ENCODE peak calls at places on chromosomes 12 and 14, in four cellular contexts. N is GM12878, E is HCT116, Z is K562. H is an unnamed sample.

GRCh38 chr14:65237956-65238355 is 135.6 kb upstream of the MAX start:
- DNase-seq in N (no peak), Z (peak), E (no peak), H (no peak)

GRCh38 chr12:3042394-3042793 is 34.8 kb upstream of the TSPAN9 start:
- DNase-seq in E (no peak), Z (no peak), N (no peak), H (no peak)

GRCh38 chr14:100317897-100318808 is 5.0 kb upstream of the SLC25A47 start:
- DNase-seq in Z (peak), N (no peak), E (peak), H (peak)

GRCh38 chr14:61466249-61466904 is 145.0 kb downstream of the PRKCH start:
- DNase-seq in N (no peak), E (no peak), Z (no peak), H (peak)

GRCh38 chr12:111775205-111776193 is 8.8 kb downstream of the ALDH2 start:
- DNase-seq in E (no peak), N (peak), Z (peak), H (no peak)

GRCh38 chr12:884746-885414 is 64.6 kb downstream of the RAD52 start:
- DNase-seq in Z (no peak), N (no peak), E (no peak), H (no peak)

GRCh38 chr14:21168055-21168454 is 12.2 kb upstream of the OR5AU1 start:
- DNase-seq in N (no peak), E (no peak), Z (no peak), H (no peak)

GRCh38 chr12:102314821-102315220 is 117.2 kb upstream of the PMCH start:
- DNase-seq in E (no peak), Z (no peak), N (no peak), H (no peak)

GRCh38 chr14:95547626-95548327 is 12.9 kb downstream of the GLRX5 start:
- DNase-seq in N (no peak), Z (no peak), E (no peak), H (peak)

GRCh38 chr12:86421333-86421732 is 165.1 kb upstream of the MGAT4C start:
- DNase-seq in E (no peak), N (no peak), Z (no peak), H (no peak)

GRCh38 chr14:68468437-68469207 is 324.2 kb downstream of the ZFP36L1 start:
- DNase-seq in N (no peak), Z (no peak), E (no peak), H (no peak)

GRCh38 chr14:91010153-91010533 is 50.3 kb downstream of the RPS6KA5 start:
- DNase-seq in N (no peak), E (no peak), Z (no peak), H (no peak)

GRCh38 chr12:116299548-116300150 is 22.2 kb upstream of the MED13L start:
- DNase-seq in E (no peak), N (no peak), Z (no peak), H (no peak)

GRCh38 chr14:77554207-77554606 is 55.6 kb upstream of the ISM2 start:
- DNase-seq in E (no peak), Z (no peak), N (peak), H (no peak)

GRCh38 chr12:57887631-57888406 is 41.3 kb upstream of the CTDSP2 start:
- DNase-seq in E (no peak), N (no peak), Z (no peak), H (no peak)

GRCh38 chr12:58412466-58412865 is 471.1 kb downstream of the ATP23 start:
- DNase-seq in Z (no peak), N (no peak), E (no peak), H (no peak)

GRCh38 chr12:71158361-71158882 is 623 bp upstream of the TSPAN8 start:
- DNase-seq in N (no peak), E (no peak), Z (no peak), H (no peak)

GRCh38 chr12:131028587-131029338 is 75.1 kb downstream of the ADGRD1 start:
- DNase-seq in N (no peak), E (no peak), Z (no peak), H (no peak)

GRCh38 chr12:50845021-50845647 is 2.4 kb downstream of the TMPRSS12 start:
- DNase-seq in N (no peak), E (no peak), Z (no peak), H (no peak)

GRCh38 chr14:90383731-90384542 is 12.9 kb upstream of the CALM1 start:
- DNase-seq in E (no peak), N (no peak), Z (peak), H (peak)

GRCh38 chr14:73786942-73787759 is 64.5 kb upstream of the PTGR2 start:
- DNase-seq in Z (peak), E (no peak), N (no peak), H (no peak)

GRCh38 chr14:30264161-30264560 is 294.8 kb upstream of the G2E3 start:
- DNase-seq in E (no peak), N (no peak), Z (no peak), H (no peak)

GRCh38 chr14:71114580-71114979 is 207.3 kb downstream of the PCNX1 start:
- DNase-seq in E (no peak), Z (no peak), N (no peak), H (no peak)

GRCh38 chr14:77022219-77022852 is 6.2 kb downstream of the IRF2BPL start:
- DNase-seq in N (no peak), E (no peak), Z (no peak), H (no peak)

GRCh38 chr12:58413794-58414193 is 472.4 kb downstream of the ATP23 start:
- DNase-seq in E (no peak), N (no peak), Z (no peak), H (no peak)

GRCh38 chr12:66087365-66087943 is 43.1 kb downstream of the LLPH start:
- DNase-seq in Z (peak), E (peak), N (no peak), H (peak)

GRCh38 chr14:43754838-43755237 is 752.2 kb downstream of the FSCB start:
- DNase-seq in N (no peak), E (no peak), Z (no peak), H (peak)

GRCh38 chr14:81400852-81401251 is 728 bp upstream of the STON2 start:
- DNase-seq in Z (no peak), E (peak), N (no peak), H (no peak)

GRCh38 chr14:23492618-23493272 is 23.2 kb downstream of the NGDN start:
- DNase-seq in N (no peak), Z (no peak), E (no peak), H (no peak)
- TF ChIP-seq EGR1 in N (no peak), Z (no peak), E (no peak), H (no peak)

DNA sequence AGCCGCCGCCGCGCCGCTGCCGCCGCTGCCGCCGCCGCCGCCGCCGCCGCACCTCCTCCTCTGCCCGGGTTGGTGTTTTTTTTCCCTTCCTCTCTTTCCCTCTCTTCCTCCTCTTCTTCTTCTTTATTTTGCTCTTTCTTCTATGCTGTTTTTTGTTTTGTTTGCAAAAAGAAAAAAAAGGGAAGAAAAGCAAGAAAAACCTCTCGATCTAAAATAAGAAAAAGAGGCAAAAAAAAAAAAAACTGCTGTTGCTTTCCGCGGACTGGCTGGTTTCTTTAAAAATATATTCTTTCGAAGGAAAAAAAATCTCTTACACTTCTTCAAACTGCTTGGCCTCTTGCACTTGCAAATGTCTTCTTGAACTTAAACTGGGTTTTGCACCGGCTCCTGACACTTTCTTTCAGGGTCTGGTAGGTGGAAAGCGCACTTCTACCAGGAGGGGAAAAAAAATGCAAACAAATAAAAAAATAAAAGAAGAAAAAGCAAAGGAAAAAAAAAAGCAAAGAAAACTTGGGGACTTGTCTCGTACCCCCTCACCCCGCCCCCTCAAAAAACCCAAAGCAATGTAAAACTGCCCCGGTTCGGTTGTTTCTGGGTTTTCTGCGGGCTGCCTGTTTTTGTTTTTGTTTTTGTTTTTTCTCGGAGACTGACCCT is 582 bp downstream of the BCL11B start:
- DNase-seq in Z (no peak), E (no peak), N (no peak), H (no peak)
- TF ChIP-seq EGR1 in Z (no peak), E (no peak), N (no peak), H (no peak)

DNA sequence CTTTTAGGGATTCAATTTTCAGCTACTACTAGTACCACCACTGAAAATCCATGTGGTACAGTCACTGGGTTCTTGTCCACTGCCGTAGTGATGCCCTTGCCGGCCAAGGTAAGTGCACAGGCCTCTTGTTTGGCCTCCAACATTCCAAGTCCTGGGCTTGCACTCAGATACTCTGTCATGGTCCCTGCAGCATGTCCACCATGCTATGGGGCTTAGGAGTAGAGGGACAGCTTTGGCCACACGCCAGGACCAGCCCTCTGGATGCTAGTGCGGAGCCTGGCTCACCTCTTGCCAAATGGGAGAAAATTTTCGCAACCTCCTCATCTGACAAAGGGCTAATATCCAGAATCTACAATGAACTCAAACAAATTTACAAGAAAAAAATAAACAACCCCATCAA is 38.6 kb upstream of the APPL2 start:
- DNase-seq in E (no peak), Z (no peak), N (no peak), H (no peak)
- TF ChIP-seq EGR1 in E (no peak), Z (no peak), N (no peak), H (no peak)

DNA sequence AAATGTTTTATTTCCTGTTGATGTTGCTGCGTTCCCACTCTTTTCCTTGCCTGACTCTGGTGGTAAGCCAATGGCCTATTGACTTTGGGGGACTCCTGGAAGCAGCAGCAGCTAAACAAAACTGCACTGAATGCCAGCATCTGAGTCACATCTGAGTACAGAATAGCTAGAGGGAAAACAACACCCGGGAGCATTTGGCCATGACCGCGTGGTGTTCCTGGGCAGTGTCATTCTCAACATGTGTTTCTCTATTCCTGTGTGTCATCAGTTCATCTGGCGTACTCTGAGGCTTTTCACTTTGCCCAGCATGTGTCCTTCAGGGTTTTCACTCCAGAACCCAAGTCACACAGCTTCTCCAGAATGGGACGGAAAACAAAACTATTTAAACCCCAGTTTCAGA is 238.8 kb downstream of the PAWR start:
- DNase-seq in N (no peak), E (no peak), Z (no peak), H (no peak)
- TF ChIP-seq EGR1 in N (no peak), E (no peak), Z (no peak), H (no peak)

GRCh38 chr14:75175677-75176141 is 703 bp downstream of the TMED10 start:
- DNase-seq in E (peak), N (no peak), Z (no peak), H (no peak)
- TF ChIP-seq EGR1 in E (peak), N (no peak), Z (no peak), H (no peak)

DNA sequence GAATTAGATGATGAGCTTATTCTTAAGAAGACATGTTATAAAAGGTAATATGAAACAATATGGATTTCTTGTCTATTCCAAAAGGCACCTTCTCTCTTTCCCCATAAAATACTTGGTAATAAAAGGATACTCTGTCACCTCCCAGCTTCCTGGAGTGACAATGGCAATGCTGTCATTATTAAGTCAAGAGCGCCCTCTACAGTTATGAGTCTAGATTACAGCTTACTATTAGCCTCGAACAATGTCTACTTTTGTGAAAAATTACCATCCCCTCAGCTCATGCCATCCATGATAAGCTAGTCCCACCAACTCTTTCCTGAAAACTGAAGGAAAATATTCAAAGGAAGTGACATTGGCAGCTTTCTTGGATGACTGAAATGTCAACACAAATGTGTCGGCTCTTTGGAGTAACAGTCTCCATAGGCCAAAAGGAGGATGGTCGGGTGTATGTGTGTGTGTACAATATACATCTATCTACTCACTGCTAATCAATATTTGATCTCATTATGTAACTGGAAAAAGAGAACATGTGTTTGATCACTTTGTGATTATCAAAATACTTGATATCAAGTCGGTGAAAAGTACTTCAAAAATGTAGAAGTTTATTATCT is 48.7 kb upstream of the CDKN3 start:
- DNase-seq in N (no peak), E (peak), Z (peak), H (no peak)
- TF ChIP-seq EGR1 in N (no peak), E (no peak), Z (no peak), H (no peak)

H was measured in H1.